ENCODE peak calls at places on chromosomes 6 and 20, in six cellular contexts. O is activated CD8-positive, alpha-beta T cell treated with anti-CD3 and anti-CD28 coated beads, Interleukin-2, amount 10 ng/mL, durations not matched to agents 7 days and 5 days; I is HCT116; X is HepG2; A is activated naive CD8-positive, alpha-beta T cell treated with anti-CD3 and anti-CD28 coated beads, Interleukin-2, amount 10 ng/mL, durations not matched to agents 7 days and 5 days; V is gastroesophageal sphincter. Q is an unnamed sample.

GRCh38 chr6:154928325-154928922 is 66.7 kb upstream of the TIAM2 start:
- ATAC-seq in I (peak; percentile 58), O (peak; percentile 77), V (peak; percentile 64), A (peak; percentile 68), X (peak; percentile 78), Q (peak; percentile 72)

GRCh38 chr20:31851240-31851955 is 6.0 kb upstream of the FOXS1 start:
- ATAC-seq in A (no peak), I (no peak), X (no peak), O (no peak), V (no peak), Q (peak; percentile 75)

GRCh38 chr6:14039038-14039437 is 78.5 kb upstream of the CD83 start:
- ATAC-seq in V (no peak), X (no peak), O (no peak), I (no peak), A (no peak), Q (no peak)

GRCh38 chr6:16227605-16228004 is 10.8 kb upstream of the GMPR start:
- ATAC-seq in I (no peak), X (peak; percentile 61), A (no peak), V (no peak), O (no peak), Q (no peak)

GRCh38 chr20:43923322-43923721 is 8.7 kb downstream of the TOX2 start:
- ATAC-seq in O (no peak), A (no peak), X (no peak), I (no peak), V (no peak), Q (no peak)

GRCh38 chr6:124994648-124995047 is 32.4 kb downstream of the RNF217 start:
- ATAC-seq in V (no peak), X (no peak), O (no peak), A (no peak), I (no peak), Q (no peak)

GRCh38 chr6:16244446-16244845 is 6.1 kb downstream of the GMPR start:
- ATAC-seq in X (no peak), I (no peak), A (no peak), O (no peak), V (peak; percentile 20), Q (no peak)

GRCh38 chr20:63348828-63349515 is 12.2 kb downstream of the CHRNA4 start:
- ATAC-seq in X (no peak), A (no peak), O (no peak), V (no peak), I (no peak), Q (no peak)

GRCh38 chr20:36642136-36642535 is 3.9 kb downstream of the SLA2 start:
- ATAC-seq in V (no peak), A (no peak), I (no peak), X (no peak), O (no peak), Q (no peak)

GRCh38 chr6:14009416-14009815 is 84.7 kb downstream of the RNF182 start:
- ATAC-seq in O (no peak), I (no peak), V (no peak), A (no peak), X (no peak), Q (no peak)